ENCODE peak calls at places on chromosomes 12 and 14, in five cellular contexts. G is neuronal stem cell, F is mesenchymal stem cell, V is H9, C is H1. B is an unnamed sample.

GRCh38 chr12:21471294-21471693 is 30.1 kb downstream of the RECQL start:
- DNase-seq in G (no peak), F (no peak), V (no peak), C (no peak), B (no peak)

GRCh38 chr12:16168078-16168477 is 109.4 kb downstream of the SLC15A5 start:
- DNase-seq in G (no peak), F (no peak), V (no peak), C (no peak), B (no peak)

GRCh38 chr12:125193798-125194562 is 128.7 kb downstream of the AACS start:
- DNase-seq in G (no peak), F (no peak), V (peak), C (peak), B (no peak)

GRCh38 chr12:66139328-66139727 is 8.8 kb upstream of the LLPH start:
- DNase-seq in G (no peak), F (no peak), V (no peak), C (no peak), B (no peak)

GRCh38 chr12:53740130-53740491 is 11.7 kb downstream of the CISTR start:
- DNase-seq in G (no peak), F (no peak), V (no peak), C (no peak), B (no peak)

GRCh38 chr12:97560359-97560758 is 97.8 kb downstream of the RMST start:
- DNase-seq in G (no peak), F (no peak), V (no peak), C (no peak), B (no peak)

GRCh38 chr14:90556050-90556477 is 159.2 kb downstream of the CALM1 start:
- DNase-seq in G (peak), F (peak), V (peak), C (peak), B (no peak)

GRCh38 chr12:27048822-27049752 is 26.7 kb downstream of the MED21 start:
- DNase-seq in G (no peak), F (peak), V (no peak), C (no peak), B (peak)

GRCh38 chr14:100662850-100663527 is 63.7 kb upstream of the DLK1 start:
- DNase-seq in G (peak), F (peak), V (peak), C (peak), B (peak)

GRCh38 chr12:99670635-99671034 is 23.1 kb downstream of the GARIN6 start:
- DNase-seq in G (no peak), F (no peak), V (no peak), C (no peak), B (peak)

GRCh38 chr12:13390381-13390856 is 193.9 kb downstream of the EMP1 start:
- DNase-seq in G (no peak), F (no peak), V (no peak), C (peak), B (peak)

GRCh38 chr14:95137804-95138167 is 19.5 kb downstream of the DICER1 start:
- DNase-seq in G (no peak), F (no peak), V (no peak), C (no peak), B (no peak)

GRCh38 chr14:73188501-73188903 is 48.8 kb upstream of the PAPLN start:
- DNase-seq in G (no peak), F (peak), V (no peak), C (no peak), B (peak)

GRCh38 chr14:95210699-95211098 is 53.4 kb upstream of the DICER1 start:
- DNase-seq in G (no peak), F (no peak), V (no peak), C (no peak), B (no peak)

GRCh38 chr12:53078425-53079225 is 565 bp downstream of the SPRYD3 start:
- DNase-seq in G (no peak), F (peak), V (no peak), C (no peak), B (no peak)

GRCh38 chr14:59262717-59263469 is 74.4 kb downstream of the DAAM1 start:
- DNase-seq in G (no peak), F (peak), V (no peak), C (no peak), B (no peak)

GRCh38 chr12:56158926-56159461 is 835 bp downstream of the MYL6 start:
- DNase-seq in G (peak), F (peak), V (peak), C (peak), B (peak)

GRCh38 chr12:54977155-54977554 is 7.4 kb downstream of the TESPA1 start:
- DNase-seq in G (no peak), F (peak), V (no peak), C (no peak), B (peak)

GRCh38 chr12:126862500-126862899 is 1404.5 kb upstream of the TMEM132C start:
- DNase-seq in G (no peak), F (no peak), V (no peak), C (no peak), B (no peak)

GRCh38 chr12:2664721-2665577 is 129.8 kb upstream of the FKBP4 start:
- DNase-seq in G (no peak), F (no peak), V (peak), C (no peak), B (no peak)

GRCh38 chr12:80192087-80192486 is 92.8 kb downstream of the OTOGL start:
- DNase-seq in G (no peak), F (peak), V (no peak), C (no peak), B (no peak)
- H3K14ac ChIP-seq in G (no peak), F (no peak), V (no peak), C (no peak), B (no peak)

GRCh38 chr14:82091097-82091496 is 557.4 kb upstream of the SEL1L start:
- DNase-seq in G (no peak), F (no peak), V (no peak), C (no peak), B (no peak)
- H2BK12ac ChIP-seq in G (no peak), F (no peak), V (no peak), C (no peak), B (no peak)

GRCh38 chr12:95622879-95623278 is 71.6 kb upstream of the USP44 start:
- DNase-seq in G (no peak), F (no peak), V (no peak), C (no peak), B (no peak)

GRCh38 chr12:95620171-95620570 is 68.9 kb upstream of the USP44 start:
- DNase-seq in G (no peak), F (no peak), V (no peak), C (no peak), B (no peak)

GRCh38 chr12:95623554-95624170 is 72.4 kb upstream of the USP44 start:
- DNase-seq in G (peak), F (peak), V (peak), C (peak), B (peak)

GRCh38 chr12:95624544-95624943 is 73.3 kb upstream of the USP44 start:
- DNase-seq in G (peak), F (no peak), V (no peak), C (no peak), B (peak)

DNA sequence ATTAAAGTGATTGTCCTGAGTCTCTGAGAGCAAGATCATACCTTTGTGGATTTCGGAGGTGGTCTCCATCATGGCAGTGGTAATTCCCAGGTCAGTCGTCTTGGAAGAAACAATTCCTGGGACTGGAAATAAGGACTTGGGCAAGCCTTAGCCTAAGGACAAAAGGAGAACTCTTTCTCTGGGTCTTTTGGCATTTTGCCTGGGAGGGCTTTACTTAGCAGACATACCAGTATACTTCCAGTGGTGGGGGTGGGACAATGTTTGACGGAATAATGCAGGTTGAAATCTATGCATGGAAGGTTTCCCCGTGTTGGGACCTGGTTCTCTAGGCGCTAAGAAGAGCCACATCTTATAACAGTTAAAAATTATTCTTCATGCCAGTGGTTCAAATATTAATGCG is 70.4 kb upstream of the USP44 start:
- DNase-seq in G (no peak), F (no peak), V (no peak), C (no peak), B (peak)
- H2BK120ac ChIP-seq in G (no peak), F (no peak), V (no peak), C (no peak), B (no peak)

GRCh38 chr14:86575141-86575540 is 1045.2 kb downstream of the FLRT2 start:
- DNase-seq in G (no peak), F (no peak), V (no peak), C (no peak), B (no peak)

GRCh38 chr14:86574778-86575129 is 1044.8 kb downstream of the FLRT2 start:
- DNase-seq in G (no peak), F (peak), V (no peak), C (no peak), B (no peak)

GRCh38 chr14:86570371-86570770 is 1040.4 kb downstream of the FLRT2 start:
- DNase-seq in G (no peak), F (no peak), V (no peak), C (no peak), B (no peak)

GRCh38 chr14:86574026-86574777 is 1044.3 kb downstream of the FLRT2 start:
- DNase-seq in G (no peak), F (peak), V (no peak), C (no peak), B (peak)
- H3K14ac ChIP-seq in G (no peak), F (no peak), V (no peak), C (no peak), B (no peak)

GRCh38 chr12:74455429-74455828 is 82.2 kb upstream of the ATXN7L3B start:
- DNase-seq in G (no peak), F (no peak), V (no peak), C (no peak), B (no peak)
- H2BK12ac ChIP-seq in G (no peak), F (no peak), V (no peak), C (no peak), B (no peak)

GRCh38 chr14:56310643-56311042 is 192.4 kb downstream of the PELI2 start:
- DNase-seq in G (no peak), F (peak), V (no peak), C (no peak), B (no peak)
- H2BK120ac ChIP-seq in G (no peak), F (no peak), V (no peak), C (no peak), B (no peak)

GRCh38 chr12:81297606-81298005 is 219.7 kb downstream of the ACSS3 start:
- DNase-seq in G (no peak), F (no peak), V (no peak), C (no peak), B (peak)

GRCh38 chr12:81296556-81297305 is 218.9 kb downstream of the ACSS3 start:
- DNase-seq in G (no peak), F (peak), V (no peak), C (no peak), B (no peak)

GRCh38 chr12:81303935-81304334 is 226.1 kb downstream of the ACSS3 start:
- DNase-seq in G (no peak), F (no peak), V (no peak), C (no peak), B (no peak)

GRCh38 chr12:81295286-81295685 is 217.4 kb downstream of the ACSS3 start:
- DNase-seq in G (no peak), F (no peak), V (no peak), C (no peak), B (no peak)

GRCh38 chr12:81300454-81300853 is 222.6 kb downstream of the ACSS3 start:
- DNase-seq in G (no peak), F (no peak), V (no peak), C (no peak), B (no peak)
- H3K14ac ChIP-seq in G (no peak), F (no peak), V (no peak), C (no peak), B (no peak)